ENCODE peak calls at places on chromosomes 11 and 22, in five cellular contexts. B is sigmoid colon; Z is CD4-positive, alpha-beta memory T cell; J is neuronal stem cell; C is tibial artery. V is an unnamed sample.

GRCh38 chr11:133303262-133303661 is 229.0 kb downstream of the OPCML start:
- DNase-seq in Z (no peak), B (no peak), J (no peak), C (no peak), V (no peak)

GRCh38 chr11:103110406-103110805 is 1.2 kb downstream of the DYNC2H1 start:
- DNase-seq in J (no peak), Z (no peak), B (no peak), C (no peak), V (no peak)

GRCh38 chr11:103322861-103323260 is 213.6 kb downstream of the DYNC2H1 start:
- DNase-seq in B (no peak), Z (no peak), C (no peak), J (no peak), V (no peak)

GRCh38 chr22:30206964-30207363 is 39.6 kb downstream of the LIF start:
- DNase-seq in Z (no peak), C (peak; percentile 57), J (peak; percentile 51), B (peak; percentile 82), V (no peak)

GRCh38 chr11:75579841-75580240 is 17.8 kb downstream of the SERPINH1 start:
- DNase-seq in Z (no peak), B (no peak), J (no peak), C (no peak), V (no peak)

GRCh38 chr22:22210375-22210774 is 34.2 kb upstream of the VPREB1 start:
- DNase-seq in Z (no peak), B (no peak), C (no peak), J (no peak), V (no peak)

GRCh38 chr11:66037327-66037726 is 11.0 kb upstream of the CATSPER1 start:
- DNase-seq in C (no peak), Z (no peak), B (no peak), J (no peak), V (no peak)

GRCh38 chr11:95092549-95093324 is 3.1 kb downstream of the ENDOD1 start:
- DNase-seq in J (no peak), B (no peak), C (no peak), Z (peak; percentile 10), V (no peak)

GRCh38 chr22:30038219-30038618 is 42.0 kb upstream of the HORMAD2 start:
- DNase-seq in C (no peak), Z (no peak), B (no peak), J (no peak), V (no peak)

GRCh38 chr11:35907648-35908431 is 36.0 kb upstream of the LDLRAD3 start:
- DNase-seq in B (peak; percentile 71), J (no peak), C (peak; percentile 50), Z (no peak), V (peak; percentile 78)

GRCh38 chr22:47539374-47539773 is 776.9 kb downstream of the TBC1D22A start:
- DNase-seq in C (no peak), J (no peak), B (no peak), Z (no peak), V (no peak)

GRCh38 chr11:12854829-12855228 is 154.3 kb upstream of the RASSF10 start:
- DNase-seq in J (no peak), B (no peak), C (no peak), Z (no peak), V (no peak)

GRCh38 chr11:106021181-106021966 is 666 bp downstream of the MSANTD4 start:
- DNase-seq in Z (no peak), J (no peak), C (no peak), B (no peak), V (no peak)

GRCh38 chr11:35040221-35040942 is 98.6 kb upstream of the CD44 start:
- DNase-seq in J (no peak), Z (peak; percentile 84), C (no peak), B (no peak), V (peak; percentile 45)

GRCh38 chr22:29477919-29478318 is 2.1 kb upstream of the NEFH start:
- DNase-seq in C (no peak), B (no peak), Z (no peak), J (no peak), V (no peak)

DNA sequence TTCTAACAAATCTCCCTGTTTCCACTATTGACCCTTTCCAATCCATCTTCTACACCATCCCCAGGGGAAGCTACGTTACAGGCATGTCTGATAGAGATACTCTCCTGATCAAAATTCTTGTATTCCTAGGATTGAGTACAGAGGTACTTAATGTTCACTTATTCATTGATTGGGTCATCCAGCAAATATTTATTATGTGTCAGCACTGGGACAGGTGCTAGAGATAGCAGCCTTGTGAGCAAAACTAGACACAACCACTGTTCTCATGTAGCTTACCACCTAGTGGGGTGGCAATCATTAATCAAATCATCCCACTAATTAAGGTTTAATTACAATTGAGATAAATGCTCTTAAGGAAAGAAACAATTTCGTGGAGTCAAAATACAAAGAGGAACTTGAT is 9.4 kb upstream of the RTCB start:
- DNase-seq in Z (no peak), C (no peak), J (no peak), B (no peak), V (no peak)
- H3K27ac ChIP-seq in Z (no peak overlapping the region), C (no peak overlapping the region), J (no peak overlapping the region), B (no peak overlapping the region), V (no peak overlapping the region)

DNA sequence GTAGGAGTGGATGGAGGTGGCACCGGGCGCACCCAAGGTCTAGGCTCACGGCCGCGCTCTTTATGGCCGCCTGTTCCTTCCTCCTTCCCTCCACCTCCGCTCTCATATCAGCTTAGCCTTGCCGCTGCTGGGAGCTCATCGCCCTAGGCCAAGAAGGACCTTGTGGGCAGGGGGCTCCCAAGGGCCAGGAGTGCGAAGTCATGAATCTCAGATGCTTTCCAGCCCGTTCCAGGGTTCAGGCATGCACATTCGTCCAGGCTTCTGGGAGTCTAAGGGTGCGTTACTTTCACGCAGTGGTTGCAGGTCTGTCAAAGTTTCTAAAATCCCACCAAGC is 4.1 kb upstream of the GALR3 start:
- DNase-seq in B (no peak), Z (no peak), J (no peak), C (no peak), V (no peak)
- H3K4me3 ChIP-seq in B (peak overlapping the region; percentile 48), Z (peak overlapping the region; percentile 49), J (no peak overlapping the region), C (peak overlapping the region; percentile 51), V (peak overlapping the region; percentile 44)

GRCh38 chr11:46697303-46697702 is 3.1 kb downstream of the ARHGAP1 start:
- DNase-seq in J (no peak), Z (no peak), C (no peak), B (no peak), V (no peak)
- H3K36me3 ChIP-seq in J (peaks cover 33% of the 10 kb centered on the region), Z (peaks cover 37% of the 10 kb centered on the region), C (peaks cover 12% of the 10 kb centered on the region), B (peaks cover 25% of the 10 kb centered on the region), V (no peaks in the 10 kb centered on the region)

DNA sequence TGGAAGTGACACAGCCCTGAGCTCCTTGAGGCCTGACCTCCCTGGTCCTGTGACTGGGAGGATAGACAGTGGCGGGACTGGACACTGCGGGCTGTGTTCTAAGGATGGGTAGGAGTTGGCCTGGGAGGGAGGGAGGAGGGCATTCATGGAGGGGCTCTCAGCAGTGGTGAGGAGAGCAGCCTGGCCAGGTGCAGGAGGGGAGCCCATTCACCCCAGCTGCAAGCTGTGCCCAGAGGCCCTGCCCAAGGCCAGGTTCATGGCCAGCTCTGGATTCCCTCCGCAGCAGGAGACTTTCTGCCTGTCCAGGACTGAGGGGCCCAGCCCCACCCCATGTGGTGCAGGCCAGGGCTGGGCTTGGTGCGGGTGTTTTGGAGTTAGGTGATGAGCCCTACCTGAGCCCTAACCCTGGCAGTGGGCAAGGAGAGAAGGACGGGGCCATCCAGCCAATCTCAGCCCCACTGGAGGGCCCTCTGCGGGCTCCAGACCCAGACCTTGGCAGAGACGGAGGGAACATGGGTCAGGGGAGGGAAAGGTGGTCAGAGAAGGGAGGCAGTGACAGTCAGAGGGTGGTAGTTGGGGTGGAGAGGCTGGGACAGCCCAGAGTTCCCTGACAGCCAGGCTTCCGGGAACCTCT is 26.8 kb downstream of the CACNA1I start:
- DNase-seq in C (no peak), J (no peak), Z (no peak), B (no peak), V (no peak)
- H3K27ac ChIP-seq in C (no peak overlapping the region), J (no peak overlapping the region), Z (no peak overlapping the region), B (no peak overlapping the region), V (no peak overlapping the region)

GRCh38 chr22:49709464-49709863 is 118.2 kb downstream of the BRD1 start:
- DNase-seq in Z (no peak), C (no peak), B (no peak), J (no peak), V (no peak)
- H3K4me3 ChIP-seq in Z (no peak overlapping the region), C (no peak overlapping the region), B (no peak overlapping the region), J (no peak overlapping the region), V (no peak overlapping the region)

GRCh38 chr11:135074397-135074998 is 662.5 kb upstream of the B3GAT1 start:
- DNase-seq in B (no peak), J (no peak), C (no peak), Z (no peak), V (no peak)
- H3K36me3 ChIP-seq in B (no peaks in the 10 kb centered on the region), J (no peaks in the 10 kb centered on the region), C (no peaks in the 10 kb centered on the region), Z (no peaks in the 10 kb centered on the region), V (no peaks in the 10 kb centered on the region)

GRCh38 chr11:119634301-119634700 is 94.7 kb downstream of the NECTIN1 start:
- DNase-seq in B (no peak), J (no peak), C (no peak), Z (no peak), V (no peak)
- H3K27ac ChIP-seq in B (no peak overlapping the region), J (no peak overlapping the region), C (no peak overlapping the region), Z (no peak overlapping the region), V (no peak overlapping the region)

GRCh38 chr11:119710417-119710816 is 18.6 kb downstream of the NECTIN1 start:
- DNase-seq in Z (no peak), J (no peak), C (no peak), B (no peak), V (no peak)

GRCh38 chr11:119706887-119707286 is 22.1 kb downstream of the NECTIN1 start:
- DNase-seq in B (no peak), C (no peak), Z (no peak), J (no peak), V (no peak)

GRCh38 chr11:119711476-119711875 is 17.5 kb downstream of the NECTIN1 start:
- DNase-seq in J (no peak), Z (no peak), C (no peak), B (no peak), V (no peak)

GRCh38 chr11:119709638-119710346 is 19.2 kb downstream of the NECTIN1 start:
- DNase-seq in B (no peak), Z (no peak), C (no peak), J (peak; percentile 91), V (no peak)

GRCh38 chr11:119709171-119709570 is 19.8 kb downstream of the NECTIN1 start:
- DNase-seq in J (no peak), Z (no peak), B (no peak), C (no peak), V (no peak)
- H3K4me3 ChIP-seq in J (no peak overlapping the region), Z (no peak overlapping the region), B (no peak overlapping the region), C (no peak overlapping the region), V (no peak overlapping the region)